ENCODE peak calls at places on chromosome 21, in five cellular contexts. One of them, this sample, is unnamed.

GRCh38 chr21:42398130-42398394 is 2.2 kb upstream of the TMPRSS3 start:
- DNase-seq in WERI-Rb-1: no peak
- DNase-seq in OCI-LY7: no peak
- DNase-seq in fibroblast of pulmonary artery: no peak
- DNase-seq in AG09319: no peak
- DNase-seq in this sample: no peak

GRCh38 chr21:28883931-28884330 is 108.7 kb downstream of the LTN1 start:
- DNase-seq in WERI-Rb-1: no peak
- DNase-seq in OCI-LY7: no peak
- DNase-seq in fibroblast of pulmonary artery: no peak
- DNase-seq in AG09319: no peak
- DNase-seq in this sample: no peak

GRCh38 chr21:21247441-21247840 is 249.2 kb downstream of the NCAM2 start:
- DNase-seq in WERI-Rb-1: no peak
- DNase-seq in fibroblast of pulmonary artery: no peak
- DNase-seq in AG09319: no peak
- DNase-seq in OCI-LY7: no peak
- DNase-seq in this sample: no peak

GRCh38 chr21:34865922-34866271 is 183.2 kb downstream of the RUNX1 start:
- DNase-seq in WERI-Rb-1: no peak
- DNase-seq in OCI-LY7: peak; percentile 73
- DNase-seq in AG09319: no peak
- DNase-seq in fibroblast of pulmonary artery: no peak
- DNase-seq in this sample: no peak

GRCh38 chr21:29007801-29008200 is 11.3 kb downstream of the RWDD2B start:
- DNase-seq in fibroblast of pulmonary artery: no peak
- DNase-seq in WERI-Rb-1: no peak
- DNase-seq in AG09319: no peak
- DNase-seq in OCI-LY7: no peak
- DNase-seq in this sample: no peak

GRCh38 chr21:46188226-46189212 is 4.3 kb upstream of the SPATC1L start:
- DNase-seq in AG09319: no peak
- DNase-seq in WERI-Rb-1: peak; percentile 64
- DNase-seq in fibroblast of pulmonary artery: peak; percentile 85
- DNase-seq in OCI-LY7: no peak
- DNase-seq in this sample: no peak

GRCh38 chr21:26806734-26807372 is 38.4 kb downstream of the ADAMTS1 start:
- DNase-seq in WERI-Rb-1: no peak
- DNase-seq in OCI-LY7: no peak
- DNase-seq in fibroblast of pulmonary artery: peak; percentile 49
- DNase-seq in AG09319: no peak
- DNase-seq in this sample: no peak

GRCh38 chr21:41235214-41235613 is 67.3 kb downstream of the BACE2 start:
- DNase-seq in fibroblast of pulmonary artery: peak; percentile 9
- DNase-seq in OCI-LY7: no peak
- DNase-seq in WERI-Rb-1: no peak
- DNase-seq in AG09319: no peak
- DNase-seq in this sample: no peak

GRCh38 chr21:45613396-45613795 is 30.1 kb upstream of the PCBP3 start:
- DNase-seq in AG09319: no peak
- DNase-seq in fibroblast of pulmonary artery: no peak
- DNase-seq in OCI-LY7: no peak
- DNase-seq in WERI-Rb-1: no peak
- DNase-seq in this sample: no peak

GRCh38 chr21:45992311-45993209 is 11.0 kb downstream of the COL6A1 start:
- DNase-seq in AG09319: no peak
- DNase-seq in OCI-LY7: no peak
- DNase-seq in WERI-Rb-1: peak; percentile 8
- DNase-seq in fibroblast of pulmonary artery: no peak
- DNase-seq in this sample: no peak

GRCh38 chr21:25772680-25773079 is 37.9 kb downstream of the GABPA start:
- DNase-seq in OCI-LY7: no peak
- DNase-seq in WERI-Rb-1: no peak
- DNase-seq in fibroblast of pulmonary artery: peak; percentile 19
- DNase-seq in AG09319: no peak
- DNase-seq in this sample: no peak

GRCh38 chr21:41068411-41069304 is 99.3 kb upstream of the BACE2 start:
- DNase-seq in WERI-Rb-1: peak; percentile 93
- DNase-seq in AG09319: peak; percentile 2
- DNase-seq in fibroblast of pulmonary artery: peak; percentile 59
- DNase-seq in OCI-LY7: peak; percentile 34
- DNase-seq in this sample: peak; percentile 90

GRCh38 chr21:27024316-27024715 is 57.4 kb upstream of the ADAMTS5 start:
- DNase-seq in WERI-Rb-1: no peak
- DNase-seq in fibroblast of pulmonary artery: peak; percentile 55
- DNase-seq in AG09319: peak; percentile 22
- DNase-seq in OCI-LY7: no peak
- DNase-seq in this sample: no peak

GRCh38 chr21:15005391-15005790 is 59.4 kb downstream of the NRIP1 start:
- DNase-seq in WERI-Rb-1: peak; percentile 33
- DNase-seq in fibroblast of pulmonary artery: no peak
- DNase-seq in OCI-LY7: no peak
- DNase-seq in AG09319: no peak
- DNase-seq in this sample: no peak

GRCh38 chr21:16624468-16625102 is 888.3 kb upstream of the CXADR start:
- DNase-seq in OCI-LY7: no peak
- DNase-seq in AG09319: no peak
- DNase-seq in fibroblast of pulmonary artery: no peak
- DNase-seq in WERI-Rb-1: peak; percentile 7
- DNase-seq in this sample: no peak

GRCh38 chr21:34029724-34030528 is 43.5 kb upstream of the MRPS6 start:
- DNase-seq in OCI-LY7: peak; percentile 90
- DNase-seq in AG09319: peak; percentile 22
- DNase-seq in fibroblast of pulmonary artery: peak; percentile 86
- DNase-seq in WERI-Rb-1: peak; percentile 19
- DNase-seq in this sample: no peak

GRCh38 chr21:42568377-42568776 is 54.7 kb downstream of the SLC37A1 start:
- DNase-seq in AG09319: no peak
- DNase-seq in fibroblast of pulmonary artery: no peak
- DNase-seq in OCI-LY7: no peak
- DNase-seq in WERI-Rb-1: peak; percentile 2
- DNase-seq in this sample: no peak

GRCh38 chr21:41604583-41605041 is 96.7 kb upstream of the TMPRSS2 start:
- DNase-seq in AG09319: no peak
- DNase-seq in WERI-Rb-1: no peak
- DNase-seq in OCI-LY7: no peak
- DNase-seq in fibroblast of pulmonary artery: no peak
- DNase-seq in this sample: no peak

GRCh38 chr21:26297856-26298255 is 127.3 kb upstream of the APP start:
- DNase-seq in fibroblast of pulmonary artery: no peak
- DNase-seq in WERI-Rb-1: no peak
- DNase-seq in AG09319: no peak
- DNase-seq in OCI-LY7: no peak
- DNase-seq in this sample: no peak

GRCh38 chr21:42097274-42097673 is 26.2 kb downstream of the UMODL1 start:
- DNase-seq in fibroblast of pulmonary artery: no peak
- DNase-seq in AG09319: no peak
- DNase-seq in WERI-Rb-1: no peak
- DNase-seq in OCI-LY7: no peak
- DNase-seq in this sample: no peak

GRCh38 chr21:29477347-29477746 is 178.6 kb downstream of the BACH1 start:
- DNase-seq in OCI-LY7: no peak
- DNase-seq in AG09319: no peak
- DNase-seq in WERI-Rb-1: no peak
- DNase-seq in fibroblast of pulmonary artery: no peak
- DNase-seq in this sample: no peak

GRCh38 chr21:25456672-25457071 is 150.6 kb downstream of the MRPL39 start:
- DNase-seq in OCI-LY7: no peak
- DNase-seq in fibroblast of pulmonary artery: peak; percentile 5
- DNase-seq in WERI-Rb-1: no peak
- DNase-seq in AG09319: no peak
- DNase-seq in this sample: no peak

GRCh38 chr21:45580181-45580575 is 37.9 kb upstream of the SLC19A1 start:
- DNase-seq in WERI-Rb-1: peak; percentile 5
- DNase-seq in OCI-LY7: no peak
- DNase-seq in AG09319: no peak
- DNase-seq in fibroblast of pulmonary artery: no peak
- DNase-seq in this sample: no peak

GRCh38 chr21:34807881-34808568 is 139.2 kb downstream of the CLIC6 start:
- DNase-seq in fibroblast of pulmonary artery: peak; percentile 96
- DNase-seq in AG09319: peak; percentile 79
- DNase-seq in WERI-Rb-1: no peak
- DNase-seq in OCI-LY7: peak; percentile 15
- DNase-seq in this sample: no peak

GRCh38 chr21:25764065-25764464 is 29.3 kb downstream of the GABPA start:
- DNase-seq in OCI-LY7: no peak
- DNase-seq in fibroblast of pulmonary artery: no peak
- DNase-seq in WERI-Rb-1: no peak
- DNase-seq in AG09319: no peak
- DNase-seq in this sample: no peak

GRCh38 chr21:15297829-15298228 is 233.0 kb upstream of the NRIP1 start:
- DNase-seq in fibroblast of pulmonary artery: no peak
- DNase-seq in WERI-Rb-1: no peak
- DNase-seq in AG09319: no peak
- DNase-seq in OCI-LY7: no peak
- DNase-seq in this sample: no peak

GRCh38 chr21:28136687-28137086 is 856.0 kb downstream of the LTN1 start:
- DNase-seq in fibroblast of pulmonary artery: no peak
- DNase-seq in WERI-Rb-1: no peak
- DNase-seq in AG09319: no peak
- DNase-seq in OCI-LY7: no peak
- DNase-seq in this sample: no peak

GRCh38 chr21:34774750-34775149 is 106.0 kb downstream of the CLIC6 start:
- DNase-seq in OCI-LY7: no peak
- DNase-seq in WERI-Rb-1: no peak
- DNase-seq in fibroblast of pulmonary artery: no peak
- DNase-seq in AG09319: no peak
- DNase-seq in this sample: no peak

GRCh38 chr21:45768741-45769049 is 125.2 kb downstream of the PCBP3 start:
- DNase-seq in AG09319: no peak
- DNase-seq in fibroblast of pulmonary artery: no peak
- DNase-seq in OCI-LY7: no peak
- DNase-seq in WERI-Rb-1: peak; percentile 57
- DNase-seq in this sample: no peak

GRCh38 chr21:38793926-38794713 is 11.6 kb upstream of the ETS2 start:
- DNase-seq in AG09319: no peak
- DNase-seq in WERI-Rb-1: no peak
- DNase-seq in OCI-LY7: no peak
- DNase-seq in fibroblast of pulmonary artery: no peak
- DNase-seq in this sample: no peak

GRCh38 chr21:38795475-38795874 is 10.3 kb upstream of the ETS2 start:
- DNase-seq in fibroblast of pulmonary artery: no peak
- DNase-seq in AG09319: no peak
- DNase-seq in OCI-LY7: no peak
- DNase-seq in WERI-Rb-1: no peak
- DNase-seq in this sample: no peak

GRCh38 chr21:38796426-38796825 is 9.3 kb upstream of the ETS2 start:
- DNase-seq in OCI-LY7: no peak
- DNase-seq in WERI-Rb-1: no peak
- DNase-seq in AG09319: no peak
- DNase-seq in fibroblast of pulmonary artery: peak; percentile 63
- DNase-seq in this sample: no peak

GRCh38 chr21:38793060-38793459 is 12.7 kb upstream of the ETS2 start:
- DNase-seq in AG09319: no peak
- DNase-seq in OCI-LY7: no peak
- DNase-seq in fibroblast of pulmonary artery: no peak
- DNase-seq in WERI-Rb-1: no peak
- DNase-seq in this sample: no peak

DNA sequence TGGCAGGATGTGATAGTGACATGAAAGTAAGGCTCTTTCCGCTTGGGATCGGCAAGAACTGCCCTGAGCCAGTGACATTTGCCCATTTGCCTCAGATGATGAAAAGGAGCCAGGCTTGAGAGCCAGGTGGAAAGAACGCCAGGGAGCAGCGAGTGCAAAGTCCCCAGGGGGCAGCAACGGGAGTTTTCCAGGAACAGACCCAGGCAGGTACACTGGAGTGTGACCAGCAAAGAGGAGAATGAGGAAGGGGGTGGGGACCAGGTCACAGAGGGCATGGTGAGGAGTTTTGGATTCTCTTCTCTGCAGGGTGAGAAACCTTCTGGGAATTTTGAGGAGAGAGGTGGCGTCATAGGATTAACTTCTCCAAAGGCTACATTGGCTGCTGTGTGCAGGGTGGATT is 10.8 kb upstream of the ETS2 start:
- DNase-seq in AG09319: no peak
- DNase-seq in OCI-LY7: no peak
- DNase-seq in WERI-Rb-1: no peak
- DNase-seq in fibroblast of pulmonary artery: no peak
- DNase-seq in this sample: no peak
- TF ChIP-seq CTCF in AG09319: no peak
- TF ChIP-seq CTCF in OCI-LY7: no peak
- TF ChIP-seq CTCF in WERI-Rb-1: no peak
- TF ChIP-seq CTCF in fibroblast of pulmonary artery: no peak
- TF ChIP-seq CTCF in this sample: no peak

DNA sequence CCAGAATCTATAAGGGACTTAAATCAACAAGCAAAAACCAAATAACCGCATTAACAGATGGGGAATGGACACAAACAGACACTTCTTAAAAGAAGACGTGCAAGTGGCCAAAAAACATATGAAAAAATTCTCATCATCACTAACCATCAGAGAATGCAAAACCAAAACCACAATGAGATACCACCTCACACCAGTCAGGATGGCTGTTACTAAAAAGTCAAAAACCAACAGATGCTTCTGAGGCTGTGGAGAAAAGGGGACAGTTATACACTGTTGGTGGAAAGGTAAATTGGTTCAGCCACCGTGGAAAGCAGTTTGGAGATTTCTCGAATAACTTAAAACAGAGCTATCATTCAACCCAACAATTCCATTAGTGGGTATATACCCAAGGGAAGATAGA is 124.9 kb upstream of the OLIG2 start:
- DNase-seq in fibroblast of pulmonary artery: no peak
- DNase-seq in OCI-LY7: no peak
- DNase-seq in AG09319: no peak
- DNase-seq in WERI-Rb-1: no peak
- DNase-seq in this sample: no peak
- TF ChIP-seq CTCF in fibroblast of pulmonary artery: no peak
- TF ChIP-seq CTCF in OCI-LY7: no peak
- TF ChIP-seq CTCF in AG09319: no peak
- TF ChIP-seq CTCF in WERI-Rb-1: no peak
- TF ChIP-seq CTCF in this sample: no peak

GRCh38 chr21:36543924-36544323 is 64.0 kb upstream of the CLDN14 start:
- DNase-seq in fibroblast of pulmonary artery: no peak
- DNase-seq in WERI-Rb-1: no peak
- DNase-seq in OCI-LY7: no peak
- DNase-seq in AG09319: no peak
- DNase-seq in this sample: no peak

GRCh38 chr21:36540700-36541099 is 60.8 kb upstream of the CLDN14 start:
- DNase-seq in AG09319: no peak
- DNase-seq in WERI-Rb-1: no peak
- DNase-seq in OCI-LY7: no peak
- DNase-seq in fibroblast of pulmonary artery: no peak
- DNase-seq in this sample: no peak

GRCh38 chr21:36541721-36542139 is 61.8 kb upstream of the CLDN14 start:
- DNase-seq in AG09319: no peak
- DNase-seq in WERI-Rb-1: no peak
- DNase-seq in fibroblast of pulmonary artery: no peak
- DNase-seq in OCI-LY7: no peak
- DNase-seq in this sample: no peak

GRCh38 chr21:36544545-36544944 is 64.6 kb upstream of the CLDN14 start:
- DNase-seq in fibroblast of pulmonary artery: no peak
- DNase-seq in AG09319: no peak
- DNase-seq in OCI-LY7: no peak
- DNase-seq in WERI-Rb-1: no peak
- DNase-seq in this sample: no peak

GRCh38 chr21:36542312-36543101 is 62.6 kb upstream of the CLDN14 start:
- DNase-seq in fibroblast of pulmonary artery: peak; percentile 9
- DNase-seq in OCI-LY7: peak; percentile 80
- DNase-seq in WERI-Rb-1: no peak
- DNase-seq in AG09319: no peak
- DNase-seq in this sample: no peak
- TF ChIP-seq CTCF in fibroblast of pulmonary artery: no peak
- TF ChIP-seq CTCF in OCI-LY7: peak; percentile 73
- TF ChIP-seq CTCF in WERI-Rb-1: no peak
- TF ChIP-seq CTCF in AG09319: no peak
- TF ChIP-seq CTCF in this sample: peak; percentile 20

GRCh38 chr21:24418671-24419070 is 1188.6 kb downstream of the MRPL39 start:
- DNase-seq in fibroblast of pulmonary artery: no peak
- DNase-seq in AG09319: no peak
- DNase-seq in OCI-LY7: no peak
- DNase-seq in WERI-Rb-1: no peak
- DNase-seq in this sample: no peak
- TF ChIP-seq CTCF in fibroblast of pulmonary artery: no peak
- TF ChIP-seq CTCF in AG09319: no peak
- TF ChIP-seq CTCF in OCI-LY7: no peak
- TF ChIP-seq CTCF in WERI-Rb-1: peak; percentile 38
- TF ChIP-seq CTCF in this sample: no peak

This sample was measured in progenitor cell of endocrine pancreas.